ENCODE peak calls at places on chromosomes 5 and 9, in six cellular contexts. D is PC-3, Z is PC-9, S is hepatocyte, V is fibroblast of lung, X is GM23338. G is an unnamed sample.

GRCh38 chr9:116005267-116005666 is 148.3 kb upstream of the PAPPA start:
- DNase-seq in Z (no peak), S (no peak), V (no peak), D (no peak), X (no peak), G (no peak)

GRCh38 chr9:4490705-4491620 is 695 bp downstream of the SLC1A1 start:
- DNase-seq in V (no peak), Z (no peak), X (peak), D (no peak), S (peak), G (no peak)

GRCh38 chr5:128378636-128379035 is 159.4 kb downstream of the FBN2 start:
- DNase-seq in V (peak), D (no peak), Z (no peak), X (no peak), S (no peak), G (no peak)

GRCh38 chr5:134913254-134913653 is 8.3 kb downstream of the PCBD2 start:
- DNase-seq in V (no peak), Z (no peak), D (no peak), S (no peak), X (no peak), G (no peak)

GRCh38 chr9:107036367-107036766 is 173.4 kb downstream of the ZNF462 start:
- DNase-seq in S (no peak), X (no peak), V (no peak), Z (no peak), D (no peak), G (no peak)

GRCh38 chr9:133453651-133454050 is 6.1 kb upstream of the CACFD1 start:
- DNase-seq in Z (no peak), X (no peak), V (no peak), S (no peak), D (no peak), G (no peak)

GRCh38 chr5:149053027-149053705 is 9.7 kb downstream of the SH3TC2 start:
- DNase-seq in Z (no peak), S (no peak), D (peak), X (no peak), V (peak), G (no peak)

GRCh38 chr5:278646-279045 is 7.2 kb downstream of the PDCD6 start:
- DNase-seq in D (no peak), Z (no peak), S (no peak), X (no peak), V (no peak), G (no peak)

GRCh38 chr9:125763373-125763772 is 16.2 kb downstream of the PBX3 start:
- DNase-seq in Z (peak), D (peak), X (peak), S (peak), V (peak), G (peak)

GRCh38 chr5:56060276-56061110 is 65.7 kb upstream of the IL6ST start:
- DNase-seq in Z (no peak), X (no peak), D (no peak), V (peak), S (no peak), G (no peak)

GRCh38 chr5:138716456-138716924 is 36.7 kb upstream of the CTNNA1 start:
- DNase-seq in S (no peak), V (peak), X (peak), Z (peak), D (peak), G (no peak)

GRCh38 chr5:141855265-141856029 is 22.8 kb downstream of the PCDH1 start:
- DNase-seq in Z (no peak), D (no peak), X (no peak), S (no peak), V (no peak), G (no peak)

GRCh38 chr9:135905380-135906282 is 1.7 kb downstream of the CAMSAP1 start:
- DNase-seq in D (peak), Z (no peak), S (peak), X (no peak), V (no peak), G (no peak)

GRCh38 chr5:88502179-88503064 is 233.8 kb upstream of the TMEM161B start:
- DNase-seq in D (no peak), Z (no peak), V (peak), X (no peak), S (no peak), G (no peak)

GRCh38 chr9:84542554-84542953 is 127.0 kb upstream of the NTRK2 start:
- DNase-seq in V (no peak), S (no peak), X (no peak), Z (no peak), D (no peak), G (no peak)

GRCh38 chr9:37271679-37272078 is 150.8 kb upstream of the GRHPR start:
- DNase-seq in S (no peak), X (no peak), Z (no peak), D (no peak), V (peak), G (no peak)

GRCh38 chr9:37262410-37262809 is 142.0 kb downstream of the ZCCHC7 start:
- DNase-seq in V (peak), S (peak), D (peak), Z (no peak), X (peak), G (no peak)

GRCh38 chr9:37264539-37264938 is 144.2 kb downstream of the ZCCHC7 start:
- DNase-seq in X (no peak), D (no peak), V (no peak), S (no peak), Z (no peak), G (no peak)

GRCh38 chr9:37269221-37269620 is 148.8 kb downstream of the ZCCHC7 start:
- DNase-seq in D (no peak), Z (no peak), S (no peak), V (no peak), X (no peak), G (no peak)

DNA sequence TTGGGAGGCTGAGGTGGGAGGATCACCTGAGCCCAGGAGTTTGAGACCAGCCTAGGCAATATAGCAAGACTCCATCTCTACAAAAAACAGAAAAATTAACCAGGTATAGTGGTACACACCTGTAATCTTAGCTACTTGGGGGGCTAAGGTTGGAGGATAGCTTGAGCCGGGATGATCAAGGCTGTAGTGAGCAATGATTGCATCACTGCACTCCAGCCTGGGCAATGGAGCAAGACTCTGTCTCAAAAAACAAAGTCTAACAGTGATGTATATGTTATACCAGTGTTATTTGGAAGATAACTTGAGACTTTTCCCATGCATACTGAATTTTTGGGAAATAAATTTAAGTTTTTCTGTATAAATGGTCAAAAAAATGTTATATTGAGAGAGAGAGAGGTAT is 146.3 kb downstream of the ZCCHC7 start:
- DNase-seq in D (no peak), V (no peak), Z (no peak), X (no peak), S (no peak), G (no peak)
- H3K4me2 ChIP-seq in D (no peak), V (no peak), Z (no peak), X (no peak), S (no peak), G (no peak)

GRCh38 chr9:129338701-129339445 is 160.8 kb upstream of the IER5L start:
- DNase-seq in S (no peak), X (no peak), V (peak), D (no peak), Z (no peak), G (no peak)

GRCh38 chr9:129335456-129336129 is 157.5 kb upstream of the IER5L start:
- DNase-seq in S (no peak), X (peak), D (no peak), Z (peak), V (peak), G (no peak)

GRCh38 chr9:129336601-129337286 is 158.7 kb upstream of the IER5L start:
- DNase-seq in V (peak), X (peak), D (no peak), Z (no peak), S (peak), G (no peak)

GRCh38 chr9:129336130-129336528 is 158.1 kb upstream of the IER5L start:
- DNase-seq in S (no peak), Z (no peak), X (peak), D (no peak), V (peak), G (no peak)

DNA sequence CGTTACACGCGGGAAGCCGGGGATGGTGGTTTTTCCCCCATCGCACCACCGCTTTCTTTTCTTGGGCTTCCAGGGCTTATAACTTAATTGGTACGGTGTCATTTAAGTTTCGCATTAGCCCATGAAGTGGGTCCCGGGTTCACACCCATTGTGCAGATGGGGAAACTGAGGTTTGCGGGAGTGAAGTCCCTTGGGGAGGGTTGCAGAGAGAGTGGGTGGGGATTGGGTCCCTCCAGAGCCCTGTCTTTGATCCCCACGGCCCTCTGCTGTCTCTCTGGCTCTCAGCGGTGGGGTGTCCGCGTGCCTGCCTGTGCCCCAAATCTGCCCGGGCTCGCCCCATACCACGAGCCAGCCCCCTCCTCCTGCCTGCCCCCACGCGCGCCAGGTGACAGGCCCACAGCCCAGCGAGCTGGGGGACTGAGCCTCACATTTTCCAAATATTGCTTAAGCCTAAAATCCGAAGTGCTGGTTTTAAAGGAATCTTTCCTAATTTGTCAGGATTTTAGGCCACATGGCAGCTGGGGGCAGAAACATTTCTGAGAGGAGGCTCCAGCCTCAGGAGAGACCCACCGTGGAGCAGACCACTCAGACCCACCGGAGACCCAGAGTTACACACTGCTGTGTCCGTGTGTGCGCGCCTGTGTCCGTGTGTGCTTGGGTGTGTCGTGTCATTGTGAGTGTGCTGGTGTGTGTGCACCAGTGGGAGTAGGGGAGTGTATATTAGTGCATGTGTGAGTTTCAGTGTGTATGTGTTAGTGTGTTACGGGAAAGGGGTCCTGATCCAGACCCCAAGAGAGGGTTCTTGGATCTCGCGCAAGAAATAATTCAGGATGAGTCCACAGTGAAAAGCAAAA is 159.5 kb upstream of the IER5L start:
- DNase-seq in D (no peak), V (no peak), S (no peak), Z (no peak), X (no peak), G (no peak)
- H3K4me3 ChIP-seq in D (no peak), V (no peak), S (no peak), Z (no peak), X (peak), G (peak)

GRCh38 chr5:144712090-144712489 is 541.4 kb downstream of the KCTD16 start:
- DNase-seq in S (no peak), V (no peak), D (no peak), X (no peak), Z (no peak), G (no peak)
- H3K4me2 ChIP-seq in S (no peak), V (no peak), D (no peak), X (no peak), Z (no peak), G (no peak)

GRCh38 chr9:86351897-86352296 is 2.3 kb downstream of the TUT7 start:
- DNase-seq in X (no peak), S (no peak), Z (no peak), V (no peak), D (no peak), G (no peak)
- H3K4me3 ChIP-seq in X (no peak), S (no peak), Z (peak), V (peak), D (peak), G (peak)

DNA sequence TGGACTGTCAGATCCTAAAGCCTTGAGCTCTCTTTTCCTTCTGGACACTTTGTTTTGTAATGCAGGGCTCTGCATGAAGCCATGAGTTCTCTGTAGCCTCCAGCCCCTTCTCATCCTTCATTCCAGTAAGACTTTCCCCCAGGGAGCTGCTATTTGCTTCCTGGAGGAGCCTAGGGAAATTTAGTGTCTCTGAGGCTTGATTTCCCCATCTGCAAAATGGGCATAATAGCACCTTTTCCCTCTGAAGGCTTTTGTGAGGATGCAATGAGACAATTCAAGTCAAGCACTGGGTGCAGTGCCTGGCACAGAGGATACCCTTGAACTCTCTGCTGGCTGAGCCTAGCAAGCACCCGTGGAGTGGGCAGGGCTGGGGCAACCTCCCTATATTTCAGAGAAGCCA is 14.5 kb upstream of the DAB2IP start:
- DNase-seq in D (no peak), S (no peak), Z (no peak), V (no peak), X (no peak), G (no peak)
- H3K4me2 ChIP-seq in D (no peak), S (no peak), Z (no peak), V (no peak), X (no peak), G (peak)

G was measured in keratinocyte.